ENCODE peak calls at places on chromosomes 2 and 18, in seven cellular contexts. Y is K562, Q is H1, A is HepG2, H is HCT116, Z is endothelial cell of umbilical vein, O is GM12878. G is an unnamed sample.

GRCh38 chr2:16638941-16639340 is 26.7 kb downstream of the CYRIA start:
- DNase-seq in Q (no peak), Z (no peak), Y (no peak), H (no peak), A (no peak), O (no peak), G (no peak)

GRCh38 chr2:85711578-85712060 is 17.5 kb downstream of the GNLY start:
- DNase-seq in O (no peak), Z (no peak), H (no peak), Y (no peak), Q (no peak), A (no peak), G (no peak)

GRCh38 chr18:62018034-62018760 is 125.4 kb upstream of the RNF152 start:
- DNase-seq in Z (no peak), A (no peak), Q (no peak), Y (no peak), O (no peak), H (no peak), G (no peak)

GRCh38 chr2:166140922-166141321 is 13.1 kb upstream of the SCN1A start:
- DNase-seq in Q (no peak), O (no peak), Y (no peak), H (no peak), Z (no peak), A (no peak), G (no peak)

GRCh38 chr2:104790100-104790811 is 63.7 kb upstream of the POU3F3 start:
- DNase-seq in H (no peak), O (no peak), Q (no peak), Z (no peak), Y (no peak), A (no peak), G (peak)

GRCh38 chr2:176612736-176613135 is 343.5 kb downstream of the MTX2 start:
- DNase-seq in A (no peak), Z (peak), Y (no peak), Q (no peak), O (no peak), H (no peak), G (no peak)

GRCh38 chr18:22713511-22713910 is 219.6 kb upstream of the RBBP8 start:
- DNase-seq in Z (no peak), A (no peak), H (no peak), O (no peak), Y (no peak), Q (no peak), G (no peak)

GRCh38 chr2:55732854-55733253 is 39.2 kb upstream of the PNPT1 start:
- DNase-seq in Y (no peak), A (no peak), Q (no peak), O (no peak), H (no peak), Z (no peak), G (no peak)

GRCh38 chr18:52869942-52870907 is 530.2 kb downstream of the DCC start:
- DNase-seq in Z (no peak), Q (peak), O (no peak), A (no peak), Y (no peak), H (no peak), G (peak)

GRCh38 chr2:170932166-170932565 is 3.1 kb downstream of the GORASP2 start:
- DNase-seq in H (no peak), Z (no peak), O (no peak), Q (no peak), Y (no peak), A (no peak), G (no peak)

GRCh38 chr2:222960126-222960525 is 91.9 kb upstream of the KCNE4 start:
- DNase-seq in H (no peak), Q (no peak), O (peak), Y (no peak), Z (no peak), A (no peak), G (no peak)

GRCh38 chr2:45214550-45214949 is 205.3 kb upstream of the SIX2 start:
- DNase-seq in Z (no peak), O (no peak), Y (no peak), H (no peak), A (no peak), Q (no peak), G (no peak)

GRCh38 chr18:55589625-55590291 is 1.8 kb upstream of the TCF4 start:
- DNase-seq in O (peak), Z (peak), A (no peak), H (no peak), Q (peak), Y (peak), G (peak)

GRCh38 chr2:148812306-148812705 is 62.7 kb upstream of the KIF5C start:
- DNase-seq in Q (no peak), H (no peak), O (no peak), A (no peak), Y (no peak), Z (peak), G (no peak)

GRCh38 chr2:117933884-117934354 is 80.0 kb downstream of the CCDC93 start:
- DNase-seq in A (peak), O (no peak), H (no peak), Z (no peak), Q (no peak), Y (no peak), G (peak)

GRCh38 chr2:157691695-157692094 is 63.0 kb upstream of the ACVR1C start:
- DNase-seq in Q (no peak), O (no peak), H (no peak), Y (peak), A (no peak), Z (no peak), G (no peak)

GRCh38 chr2:190043441-190043840 is 19.1 kb downstream of the MSTN start:
- DNase-seq in Q (no peak), O (no peak), A (no peak), H (no peak), Z (no peak), Y (no peak), G (no peak)

GRCh38 chr18:31821452-31822171 is 60.9 kb upstream of the SLC25A52 start:
- DNase-seq in H (no peak), O (no peak), Y (peak), Z (peak), Q (no peak), A (peak), G (no peak)

GRCh38 chr2:156505696-156506095 is 69.5 kb downstream of the GPD2 start:
- DNase-seq in Q (no peak), Z (no peak), Y (no peak), H (no peak), A (no peak), O (no peak), G (no peak)

GRCh38 chr2:171957061-171957460 is 34.8 kb downstream of the HAT1 start:
- DNase-seq in A (peak), Q (no peak), H (no peak), Z (no peak), Y (no peak), O (no peak), G (peak)

GRCh38 chr2:170783549-170783948 is 13.4 kb downstream of the ERICH2 start:
- DNase-seq in Y (no peak), A (no peak), Q (no peak), Z (no peak), O (no peak), H (no peak), G (no peak)

GRCh38 chr2:15939556-15939853 is 845 bp upstream of the MYCN start:
- DNase-seq in Z (no peak), A (no peak), O (no peak), Y (peak), H (peak), Q (no peak), G (no peak)

GRCh38 chr2:240981273-240981672 is 17.1 kb upstream of the SNED1 start:
- DNase-seq in A (no peak), Q (no peak), H (no peak), O (no peak), Y (no peak), Z (no peak), G (no peak)

GRCh38 chr2:205494856-205495255 is 187.4 kb upstream of the NRP2 start:
- DNase-seq in H (no peak), Q (no peak), O (no peak), Z (no peak), Y (no peak), A (no peak), G (no peak)

GRCh38 chr2:85998071-85998991 is 107.4 kb downstream of the POLR1A start:
- DNase-seq in O (no peak), H (no peak), Q (no peak), Y (no peak), Z (no peak), A (no peak), G (peak)

GRCh38 chr18:75422341-75422910 is 5.1 kb downstream of the SMIM21 start:
- DNase-seq in Y (no peak), A (no peak), H (no peak), Q (no peak), Z (no peak), O (no peak), G (no peak)

GRCh38 chr2:157587576-157587975 is 41.1 kb downstream of the ACVR1C start:
- DNase-seq in Y (no peak), A (no peak), Q (no peak), H (no peak), O (no peak), Z (no peak), G (no peak)

GRCh38 chr2:234241656-234242445 is 191.3 kb downstream of the SPP2 start:
- DNase-seq in Y (no peak), H (no peak), Q (no peak), A (no peak), O (no peak), Z (peak), G (no peak)

GRCh38 chr2:229802785-229803184 is 88.4 kb upstream of the DNER start:
- DNase-seq in H (no peak), A (no peak), Y (no peak), O (no peak), Q (no peak), Z (no peak), G (no peak)

GRCh38 chr2:200509227-200509607 is 651 bp downstream of the KCTD18 start:
- DNase-seq in Z (no peak), A (no peak), Q (no peak), Y (peak), H (no peak), O (no peak), G (peak)

GRCh38 chr2:169478339-169478738 is 955 bp upstream of the BBS5 start:
- DNase-seq in A (peak), O (no peak), H (no peak), Q (no peak), Z (peak), Y (no peak), G (no peak)

GRCh38 chr2:159713691-159714585 is 1.6 kb downstream of the MARCHF7 start:
- DNase-seq in Z (peak), Q (no peak), O (no peak), A (peak), Y (peak), H (no peak), G (no peak)

DNA sequence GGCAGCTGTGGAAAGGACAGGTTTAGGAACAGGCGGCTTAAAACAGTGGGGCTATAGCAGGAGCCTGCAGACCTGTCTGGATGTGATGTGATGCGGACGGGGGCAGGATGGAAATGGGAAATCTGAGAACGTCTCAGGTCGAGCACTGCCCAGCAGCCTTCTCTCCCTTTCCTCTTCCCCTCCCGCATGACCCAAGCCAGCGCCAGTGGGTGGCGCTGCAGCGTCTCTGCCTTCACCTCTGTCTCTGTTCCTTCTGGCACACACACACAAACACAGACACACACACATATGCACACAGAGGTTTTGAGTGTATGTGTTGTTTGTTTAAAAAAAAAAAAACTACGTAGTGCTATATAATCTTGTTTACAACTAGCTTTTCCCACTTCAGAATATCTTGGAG is 82.0 kb upstream of the SLC66A3 start:
- DNase-seq in Q (peak), O (no peak), H (peak), Z (peak), A (peak), Y (peak), G (peak)
- TF ChIP-seq CTCF in Q (peak), O (peak), H (peak), Z (peak), A (peak), Y (peak), G (peak)

DNA sequence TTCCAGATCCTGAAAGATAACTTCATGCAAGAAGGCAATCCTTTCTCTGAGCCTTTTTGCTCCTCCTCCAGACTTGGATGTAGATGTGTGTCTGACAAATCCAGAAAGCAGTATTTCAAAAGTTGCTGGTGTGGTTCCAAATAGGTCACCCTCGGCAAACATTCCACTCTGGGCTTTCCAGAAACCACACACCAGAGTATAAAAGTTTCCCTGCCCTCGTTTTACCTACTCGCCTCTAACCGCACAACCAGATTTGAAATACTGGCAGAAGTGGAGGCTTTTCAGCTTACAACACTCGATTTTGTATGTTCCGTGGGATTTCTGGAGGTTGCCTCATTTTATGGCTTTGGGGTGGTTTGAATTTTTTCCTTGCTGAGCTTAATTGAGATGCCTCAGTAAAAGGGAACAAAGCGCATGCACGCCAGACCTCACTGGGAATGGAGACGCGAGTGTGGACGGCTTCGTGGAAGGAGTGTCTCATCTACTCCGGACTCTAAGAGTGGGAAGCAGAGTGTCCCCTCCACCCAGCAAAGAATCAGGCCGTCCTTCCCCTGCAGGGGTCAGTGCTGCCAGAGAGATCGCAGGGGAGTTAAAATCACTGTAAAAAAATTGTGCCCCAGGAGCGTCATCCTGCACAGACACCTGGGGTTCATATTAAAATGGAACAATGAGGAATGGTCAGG is 44.0 kb upstream of the RPL31 start:
- DNase-seq in Y (no peak), A (no peak), O (no peak), H (no peak), Z (no peak), Q (no peak), G (no peak)
- TF ChIP-seq POLR2AphosphoS5 in Y (no peak), A (no peak), O (no peak), H (no peak), Z (no peak), Q (no peak), G (no peak)

GRCh38 chr2:161420406-161421025 is 4.4 kb downstream of the TBR1 start:
- DNase-seq in Q (no peak), O (no peak), A (no peak), Y (no peak), Z (no peak), H (no peak), G (no peak)

GRCh38 chr2:161417428-161418274 is 1.6 kb downstream of the TBR1 start:
- DNase-seq in A (no peak), Q (no peak), H (no peak), Y (no peak), O (no peak), Z (no peak), G (no peak)

GRCh38 chr2:161418275-161418714 is 2.2 kb downstream of the TBR1 start:
- DNase-seq in Y (no peak), A (no peak), O (no peak), Q (no peak), Z (no peak), H (no peak), G (peak)

GRCh38 chr2:161419338-161419965 is 3.4 kb downstream of the TBR1 start:
- DNase-seq in A (no peak), O (no peak), H (no peak), Q (no peak), Z (no peak), Y (no peak), G (no peak)

GRCh38 chr2:161418715-161419337 is 2.7 kb downstream of the TBR1 start:
- DNase-seq in Q (no peak), Z (no peak), H (no peak), Y (no peak), A (no peak), O (no peak), G (peak)
- TF ChIP-seq EZH2 in Q (peak), Z (peak), H (no peak), Y (peak), A (peak), O (no peak), G (peak)

DNA sequence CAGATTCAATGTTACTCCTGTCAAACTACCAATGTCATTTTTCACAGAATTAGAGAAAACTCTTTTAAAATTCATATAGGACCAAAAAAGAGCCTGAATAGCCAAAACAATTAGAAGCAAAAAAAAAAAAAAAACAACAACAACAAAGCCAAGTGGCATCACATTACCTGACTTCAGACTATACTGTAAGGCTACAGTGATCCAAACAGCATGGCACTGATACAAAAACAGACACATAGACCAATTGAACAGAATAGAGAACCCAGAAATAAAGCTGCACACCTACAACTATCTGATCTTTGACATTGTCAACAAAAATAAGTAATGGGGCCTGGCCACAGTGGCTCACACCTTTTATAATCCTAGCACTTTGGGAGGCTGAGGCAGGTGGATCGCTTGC is 53.2 kb downstream of the TAF4B start:
- DNase-seq in O (no peak), Z (no peak), Q (no peak), Y (no peak), H (no peak), A (no peak), G (no peak)
- TF ChIP-seq CTCF in O (no peak), Z (no peak), Q (no peak), Y (no peak), H (no peak), A (no peak), G (no peak)

GRCh38 chr2:30665761-30666306 is 141.4 kb downstream of the CAPN13 start:
- DNase-seq in A (no peak), O (no peak), Y (no peak), H (no peak), Z (no peak), Q (no peak), G (no peak)

GRCh38 chr2:30663321-30663720 is 143.9 kb downstream of the CAPN13 start:
- DNase-seq in O (no peak), Q (no peak), Y (no peak), H (no peak), A (no peak), Z (no peak), G (no peak)

GRCh38 chr2:30666307-30666874 is 140.9 kb downstream of the CAPN13 start:
- DNase-seq in A (peak), Z (peak), Y (no peak), O (peak), H (no peak), Q (no peak), G (peak)

GRCh38 chr2:30663806-30664205 is 143.4 kb downstream of the CAPN13 start:
- DNase-seq in H (no peak), O (no peak), Z (no peak), Q (no peak), A (no peak), Y (no peak), G (no peak)

GRCh38 chr2:30664761-30665358 is 142.4 kb downstream of the CAPN13 start:
- DNase-seq in Z (peak), H (peak), Q (no peak), Y (peak), A (peak), O (no peak), G (no peak)
- TF ChIP-seq POLR2AphosphoS5 in Z (no peak), H (peak), Q (no peak), Y (no peak), A (no peak), O (no peak), G (no peak)

GRCh38 chr2:130966149-130967019 is 126.9 kb downstream of the FAM168B start:
- DNase-seq in O (no peak), A (no peak), Z (no peak), Y (no peak), Q (no peak), H (no peak), G (peak)
- TF ChIP-seq EZH2 in O (no peak), A (no peak), Z (no peak), Y (no peak), Q (no peak), H (no peak), G (no peak)

GRCh38 chr2:80461505-80462197 is 157.1 kb upstream of the LRRTM1 start:
- DNase-seq in O (no peak), Z (no peak), Y (no peak), A (no peak), H (no peak), Q (peak), G (peak)
- TF ChIP-seq CTCF in O (no peak), Z (no peak), Y (no peak), A (no peak), H (no peak), Q (no peak), G (no peak)

GRCh38 chr2:109602617-109603188 is 11.1 kb downstream of the SEPTIN10 start:
- DNase-seq in A (no peak), Z (no peak), Q (no peak), O (no peak), H (no peak), Y (no peak), G (no peak)
- TF ChIP-seq POLR2AphosphoS5 in A (no peak), Z (no peak), Q (no peak), O (no peak), H (no peak), Y (no peak), G (no peak)

GRCh38 chr2:1033058-1033457 is 82.4 kb downstream of the SNTG2 start:
- DNase-seq in Q (no peak), O (no peak), Y (no peak), A (no peak), Z (no peak), H (no peak), G (peak)

GRCh38 chr2:1024981-1025380 is 74.3 kb downstream of the SNTG2 start:
- DNase-seq in Q (no peak), Z (no peak), Y (no peak), O (no peak), H (no peak), A (no peak), G (no peak)

GRCh38 chr2:1032030-1032429 is 81.4 kb downstream of the SNTG2 start:
- DNase-seq in Q (no peak), H (no peak), O (no peak), A (no peak), Y (no peak), Z (no peak), G (no peak)

DNA sequence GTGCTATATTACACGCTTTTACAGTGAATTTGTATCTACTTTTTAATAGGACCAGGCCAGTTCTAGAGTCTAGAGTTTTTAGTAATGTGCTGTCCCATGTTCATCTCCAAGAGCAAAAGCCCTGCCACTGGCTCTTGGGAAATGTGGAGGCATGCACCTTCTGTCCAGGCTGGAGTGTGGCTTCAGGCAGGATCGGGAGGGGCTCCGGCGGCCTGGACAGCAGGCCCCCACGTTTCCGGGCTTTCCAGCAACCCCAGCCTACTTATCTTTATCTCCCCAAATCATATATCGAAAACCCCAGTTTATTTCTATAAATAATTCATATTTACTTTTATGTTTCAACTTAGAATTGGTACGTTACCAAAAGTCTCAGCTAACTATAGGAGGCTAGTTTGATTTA is 78.2 kb downstream of the SNTG2 start:
- DNase-seq in Y (no peak), Z (no peak), A (no peak), O (no peak), H (no peak), Q (no peak), G (no peak)
- TF ChIP-seq EZH2 in Y (no peak), Z (no peak), A (no peak), O (no peak), H (no peak), Q (no peak), G (no peak)

GRCh38 chr2:13193900-13194299 is 477.2 kb downstream of the TRIB2 start:
- DNase-seq in O (peak), A (peak), Y (no peak), H (no peak), Z (no peak), Q (no peak), G (peak)
- TF ChIP-seq CTCF in O (peak), A (peak), Y (no peak), H (no peak), Z (no peak), Q (peak), G (peak)

G was measured in GM23338.